ENCODE peak calls at places on chromosome 19, in five cellular contexts. I is HCT116; Z is activated T-helper 1 cell treated with anti-CD3 and anti-CD28 coated beads, Interleukin-2, amount 50 U/mL, for 16 hours; D is GM03348; Y is WTC11. J is an unnamed sample.

GRCh38 chr19:18514800-18515682 is 6.8 kb downstream of the ELL start:
- DNase-seq in I (no peak), Z (no peak), D (no peak), Y (no peak), J (no peak)

GRCh38 chr19:38031423-38031770 is 124.4 kb downstream of the SIPA1L3 start:
- DNase-seq in I (no peak), Z (no peak), D (no peak), Y (no peak), J (no peak)

GRCh38 chr19:4380254-4380727 is 20.1 kb downstream of the SH3GL1 start:
- DNase-seq in I (no peak), Z (peak; percentile 28), D (no peak), Y (no peak), J (no peak)

GRCh38 chr19:5991244-5991838 is 13.4 kb upstream of the RANBP3 start:
- DNase-seq in I (no peak), Z (no peak), D (no peak), Y (no peak), J (no peak)

GRCh38 chr19:11486661-11487503 is 6.0 kb upstream of the ELAVL3 start:
- DNase-seq in I (no peak), Z (no peak), D (no peak), Y (no peak), J (no peak)

GRCh38 chr19:49988433-49988832 is 27.5 kb upstream of the SIGLEC11 start:
- DNase-seq in I (no peak), Z (no peak), D (peak; percentile 35), Y (no peak), J (peak; percentile 30)

GRCh38 chr19:11699931-11700794 is 38.6 kb downstream of the ZNF823 start:
- DNase-seq in I (peak; percentile 38), Z (no peak), D (peak; percentile 62), Y (no peak), J (peak; percentile 43)

GRCh38 chr19:35744688-35745327 is 410 bp downstream of the U2AF1L4 start:
- DNase-seq in I (peak; percentile 93), Z (peak; percentile 86), D (peak; percentile 93), Y (peak; percentile 96), J (peak; percentile 89)

GRCh38 chr19:14472202-14472961 is 2.8 kb downstream of the PTGER1 start:
- DNase-seq in I (peak; percentile 22), Z (peak; percentile 77), D (peak; percentile 92), Y (peak; percentile 91), J (peak; percentile 90)

GRCh38 chr19:16527971-16528521 is 14.2 kb downstream of the CHERP start:
- DNase-seq in I (no peak), Z (no peak), D (no peak), Y (peak; percentile 59), J (no peak)

GRCh38 chr19:33902802-33903488 is 106.3 kb downstream of the KCTD15 start:
- DNase-seq in I (no peak), Z (no peak), D (no peak), Y (no peak), J (no peak)

GRCh38 chr19:34232566-34233481 is 21.5 kb upstream of the GARRE1 start:
- DNase-seq in I (peak; percentile 57), Z (no peak), D (peak; percentile 85), Y (no peak), J (peak; percentile 87)

GRCh38 chr19:44820648-44821609 is 12.0 kb downstream of the BCAM start:
- DNase-seq in I (no peak), Z (no peak), D (no peak), Y (no peak), J (peak; percentile 29)

GRCh38 chr19:18645035-18645511 is 8.2 kb downstream of the KLHL26 start:
- DNase-seq in I (no peak), Z (no peak), D (no peak), Y (no peak), J (no peak)

GRCh38 chr19:48344892-48345291 is 18.8 kb downstream of the TMEM143 start:
- DNase-seq in I (no peak), Z (no peak), D (no peak), Y (peak; percentile 35), J (no peak)

GRCh38 chr19:34120846-34121639 is 51.3 kb upstream of the LSM14A start:
- DNase-seq in I (peak; percentile 43), Z (peak; percentile 12), D (peak; percentile 76), Y (peak; percentile 66), J (peak; percentile 76)

GRCh38 chr19:16447015-16447384 is 24.8 kb downstream of the EPS15L1 start:
- DNase-seq in I (no peak), Z (no peak), D (peak; percentile 91), Y (no peak), J (peak; percentile 91)

GRCh38 chr19:4534836-4535658 is at the start of gene PLIN5:
- DNase-seq in I (peak; percentile 65), Z (no peak), D (peak; percentile 69), Y (peak; percentile 97), J (peak; percentile 78)

GRCh38 chr19:19334063-19334988 is 13.7 kb downstream of the MAU2 start:
- DNase-seq in I (no peak), Z (no peak), D (no peak), Y (no peak), J (no peak)

GRCh38 chr19:2233601-2234280 is 2.4 kb downstream of the PLEKHJ1 start:
- DNase-seq in I (no peak), Z (no peak), D (no peak), Y (no peak), J (no peak)

GRCh38 chr19:1587872-1588271 is 4.8 kb downstream of the MBD3 start:
- DNase-seq in I (no peak), Z (no peak), D (no peak), Y (no peak), J (no peak)

GRCh38 chr19:45138303-45138751 is 22.5 kb downstream of the NKPD1 start:
- DNase-seq in I (no peak), Z (no peak), D (no peak), Y (no peak), J (no peak)

GRCh38 chr19:9909251-9909650 is 27.1 kb downstream of the OLFM2 start:
- DNase-seq in I (no peak), Z (no peak), D (no peak), Y (no peak), J (no peak)

GRCh38 chr19:17279436-17279835 is 2.3 kb upstream of the ANKLE1 start:
- DNase-seq in I (no peak), Z (no peak), D (no peak), Y (no peak), J (no peak)

GRCh38 chr19:58261968-58262921 is 16.5 kb upstream of the ZNF8 start:
- DNase-seq in I (no peak), Z (no peak), D (no peak), Y (no peak), J (no peak)

GRCh38 chr19:10602330-10603083 is 15.4 kb upstream of the AP1M2 start:
- DNase-seq in I (peak; percentile 26), Z (peak; percentile 82), D (peak; percentile 99), Y (peak; percentile 91), J (peak; percentile 99)

GRCh38 chr19:48103922-48104321 is 6.7 kb downstream of the PLA2G4C start:
- DNase-seq in I (no peak), Z (no peak), D (no peak), Y (no peak), J (no peak)

GRCh38 chr19:43639507-43640423 is at the start of gene CADM4:
- DNase-seq in I (no peak), Z (peak; percentile 43), D (peak; percentile 74), Y (peak; percentile 38), J (peak; percentile 58)

GRCh38 chr19:13953021-13953531 is 767 bp downstream of the DCAF15 start:
- DNase-seq in I (no peak), Z (no peak), D (peak; percentile 92), Y (peak; percentile 32), J (peak; percentile 92)